ENCODE peak calls at places on chromosomes 2 and 18, in ten cellular contexts. R is SJSA1; Q is fibroblast of lung; J is HEK293T; T is Right ventricle myocardium superior; M is AG10803; V is activated CD8-positive, alpha-beta T cell treated with anti-CD3 and anti-CD28 coated beads, Interleukin-2, amount 10 ng/mL, durations not matched to agents 7 days and 5 days; F is NCI-H1092; D is activated CD8-positive, alpha-beta memory T cell treated with anti-CD3 and anti-CD28 coated beads for 24 hours; Y is cerebellar cortex. N is an unnamed sample.

GRCh38 chr18:8952796-8953760 is 149.4 kb upstream of the NDUFV2 start:
- DNase-seq in R (no peak), Q (peak; percentile 77), J (no peak), T (no peak), M (peak; percentile 100), V (no peak), F (no peak), D (no peak), Y (peak; percentile 96), N (peak; percentile 73)

GRCh38 chr18:70469916-70470315 is 181.1 kb downstream of the SOCS6 start:
- DNase-seq in R (no peak), Q (peak; percentile 63), J (no peak), T (no peak), M (no peak), V (no peak), F (peak; percentile 25), D (no peak), Y (peak; percentile 96), N (no peak)

GRCh38 chr2:47065771-47066380 is 89.2 kb downstream of the STPG4 start:
- DNase-seq in R (peak; percentile 90), Q (peak; percentile 91), J (no peak), T (no peak), M (peak; percentile 99), V (no peak), F (no peak), D (no peak), Y (no peak), N (peak; percentile 80)

GRCh38 chr2:190180313-190181065 is 118.0 kb upstream of the MSTN start:
- DNase-seq in R (no peak), Q (peak; percentile 27), J (peak; percentile 66), T (peak; percentile 80), M (peak; percentile 25), V (peak; percentile 25), F (no peak), D (peak; percentile 65), Y (peak; percentile 30), N (peak; percentile 36)

GRCh38 chr18:22412502-22412901 is 5.2 kb downstream of the CTAGE1 start:
- DNase-seq in R (no peak), Q (peak; percentile 89), J (no peak), T (no peak), M (peak; percentile 96), V (no peak), F (no peak), D (no peak), Y (no peak), N (no peak)

GRCh38 chr18:58529714-58530354 is 99.1 kb downstream of the ALPK2 start:
- DNase-seq in R (peak; percentile 73), Q (peak; percentile 53), J (peak; percentile 65), T (peak; percentile 74), M (peak; percentile 60), V (peak; percentile 76), F (peak; percentile 56), D (peak; percentile 84), Y (peak; percentile 22), N (peak; percentile 64)

GRCh38 chr2:974054-974453 is 23.4 kb downstream of the SNTG2 start:
- DNase-seq in R (no peak), Q (no peak), J (no peak), T (no peak), M (no peak), V (peak; percentile 83), F (no peak), D (no peak), Y (no peak), N (no peak)

GRCh38 chr18:995641-996040 is 91.0 kb downstream of the ADCYAP1 start:
- DNase-seq in R (no peak), Q (peak; percentile 93), J (no peak), T (no peak), M (peak; percentile 83), V (no peak), F (no peak), D (no peak), Y (no peak), N (peak; percentile 64)

GRCh38 chr2:186740266-186740665 is 46.4 kb downstream of the FAM171B start:
- DNase-seq in R (no peak), Q (no peak), J (no peak), T (no peak), M (no peak), V (no peak), F (no peak), D (no peak), Y (no peak), N (no peak)

GRCh38 chr2:86068098-86069047 is 37.3 kb downstream of the POLR1A start:
- DNase-seq in R (no peak), Q (peak; percentile 68), J (no peak), T (no peak), M (peak; percentile 30), V (peak; percentile 80), F (peak; percentile 53), D (peak; percentile 70), Y (no peak), N (peak; percentile 44)

GRCh38 chr2:157785866-157786662 is 90.1 kb downstream of the ACVR1 start:
- DNase-seq in R (peak; percentile 51), Q (peak; percentile 75), J (no peak), T (no peak), M (no peak), V (no peak), F (no peak), D (no peak), Y (no peak), N (peak; percentile 54)

GRCh38 chr18:23283933-23284430 is 148.7 kb downstream of the CABLES1 start:
- DNase-seq in R (no peak), Q (peak; percentile 79), J (no peak), T (no peak), M (peak; percentile 51), V (peak; percentile 26), F (no peak), D (no peak), Y (no peak), N (peak; percentile 43)

GRCh38 chr2:228657807-228658402 is 476.4 kb upstream of the SPHKAP start:
- DNase-seq in R (no peak), Q (peak; percentile 29), J (no peak), T (no peak), M (peak; percentile 49), V (no peak), F (peak; percentile 48), D (no peak), Y (peak; percentile 81), N (peak; percentile 13)

GRCh38 chr2:240435955-240436625 is 627 bp downstream of the GPC1 start:
- DNase-seq in R (no peak), Q (no peak), J (peak; percentile 31), T (peak; percentile 47), M (peak; percentile 29), V (no peak), F (no peak), D (peak; percentile 69), Y (no peak), N (peak; percentile 36)

GRCh38 chr2:235433860-235434259 is 60.0 kb upstream of the AGAP1 start:
- DNase-seq in R (no peak), Q (peak; percentile 24), J (no peak), T (peak; percentile 67), M (peak; percentile 57), V (no peak), F (no peak), D (no peak), Y (peak; percentile 93), N (no peak)

GRCh38 chr18:34729264-34729663 is 19.2 kb downstream of the DTNA start:
- DNase-seq in R (no peak), Q (peak; percentile 36), J (peak; percentile 75), T (no peak), M (peak; percentile 29), V (no peak), F (no peak), D (no peak), Y (peak; percentile 29), N (peak; percentile 59)

GRCh38 chr2:101473911-101474751 is 781 bp downstream of the RFX8 start:
- DNase-seq in R (peak; percentile 71), Q (peak; percentile 66), J (no peak), T (peak; percentile 72), M (peak; percentile 71), V (peak; percentile 60), F (no peak), D (peak; percentile 71), Y (no peak), N (peak; percentile 50)

GRCh38 chr2:208256192-208256782 is 1.4 kb upstream of the IDH1 start:
- DNase-seq in R (no peak), Q (no peak), J (no peak), T (no peak), M (no peak), V (no peak), F (no peak), D (no peak), Y (peak; percentile 51), N (no peak)

GRCh38 chr18:57561728-57562423 is 24.6 kb downstream of the FECH start:
- DNase-seq in R (no peak), Q (peak; percentile 37), J (peak; percentile 42), T (no peak), M (peak; percentile 48), V (peak; percentile 52), F (peak; percentile 58), D (peak; percentile 61), Y (peak; percentile 62), N (peak; percentile 61)